ENCODE peak calls at places on chromosomes 1 and 21, in seven cellular contexts. C is HepG2, N is astrocyte of the spinal cord, J is adrenal gland, Z is IMR-90, L is stomach, D is cardiac muscle cell. I is an unnamed sample.

GRCh38 chr1:39898146-39898545 is 3.6 kb downstream of the MYCL start:
- DNase-seq in Z (no peak), J (no peak), N (no peak), D (no peak), L (no peak), C (no peak), I (no peak)

GRCh38 chr1:166350490-166350889 is 183.7 kb upstream of the FAM78B start:
- DNase-seq in D (no peak), J (no peak), N (no peak), Z (no peak), C (no peak), L (no peak), I (no peak)

GRCh38 chr1:33683913-33684312 is 180.0 kb upstream of the HMGB4 start:
- DNase-seq in L (no peak), N (peak), Z (no peak), J (no peak), D (no peak), C (no peak), I (no peak)

GRCh38 chr1:186424539-186424938 is 36.4 kb downstream of the PDC start:
- DNase-seq in C (no peak), L (no peak), J (no peak), D (no peak), Z (no peak), N (no peak), I (no peak)

GRCh38 chr1:100036718-100037664 is 67.2 kb downstream of the SLC35A3 start:
- DNase-seq in L (no peak), N (peak), J (no peak), Z (peak), D (peak), C (peak), I (peak)

GRCh38 chr1:52856026-52856425 is 13.5 kb downstream of the ZYG11A start:
- DNase-seq in L (no peak), N (no peak), Z (no peak), C (no peak), J (no peak), D (no peak), I (no peak)

GRCh38 chr1:156086256-156086662 is 4.0 kb upstream of the MEX3A start:
- DNase-seq in L (no peak), C (peak), D (peak), N (peak), Z (peak), J (no peak), I (peak)

GRCh38 chr1:248906741-248907661 is 966 bp downstream of the PGBD2 start:
- DNase-seq in Z (peak), N (no peak), J (no peak), D (no peak), C (peak), L (no peak), I (no peak)

GRCh38 chr1:58652351-58653184 is 47.3 kb downstream of the MYSM1 start:
- DNase-seq in J (peak), L (peak), D (peak), N (peak), Z (peak), C (peak), I (peak)

GRCh38 chr1:66317156-66317543 is 216.8 kb upstream of the SGIP1 start:
- DNase-seq in D (no peak), J (no peak), Z (no peak), N (no peak), C (no peak), L (no peak), I (no peak)

GRCh38 chr1:23790696-23791433 is at the start of gene LYPLA2:
- DNase-seq in N (peak), L (peak), C (peak), Z (peak), J (peak), D (peak), I (peak)

GRCh38 chr21:37829447-37829846 is 86.8 kb downstream of the KCNJ6 start:
- DNase-seq in Z (peak), J (peak), D (no peak), L (peak), C (peak), N (peak), I (peak)

GRCh38 chr1:210687582-210688279 is 359.0 kb downstream of the HHAT start:
- DNase-seq in C (no peak), L (no peak), D (no peak), Z (peak), N (peak), J (no peak), I (no peak)

GRCh38 chr1:153742411-153743142 is 14.7 kb downstream of the INTS3 start:
- DNase-seq in L (no peak), D (no peak), N (peak), C (peak), Z (peak), J (peak), I (peak)

GRCh38 chr1:31785020-31785946 is 21.1 kb upstream of the ADGRB2 start:
- DNase-seq in L (no peak), Z (no peak), J (peak), N (no peak), C (no peak), D (no peak), I (no peak)

GRCh38 chr1:173332026-173332425 is 124.9 kb upstream of the TNFSF4 start:
- DNase-seq in Z (peak), N (peak), D (no peak), L (no peak), J (no peak), C (no peak), I (peak)

GRCh38 chr1:93180723-93181613 is at the start of gene CCDC18:
- DNase-seq in C (peak), D (no peak), J (no peak), Z (peak), L (no peak), N (no peak), I (peak)

GRCh38 chr21:18493420-18493819 is 89.8 kb upstream of the TMPRSS15 start:
- DNase-seq in D (no peak), Z (no peak), N (peak), C (no peak), L (no peak), J (no peak), I (no peak)

GRCh38 chr1:55071477-55071876 is 32.1 kb downstream of the PCSK9 start:
- DNase-seq in D (peak), L (no peak), J (no peak), C (peak), Z (peak), N (peak), I (peak)

GRCh38 chr1:214441119-214441518 is 110.3 kb downstream of the PTPN14 start:
- DNase-seq in L (no peak), N (no peak), Z (peak), C (no peak), J (no peak), D (no peak), I (peak)

GRCh38 chr1:50603274-50604271 is 180.3 kb upstream of the DMRTA2 start:
- DNase-seq in N (peak), C (no peak), J (no peak), L (no peak), D (peak), Z (peak), I (peak)

GRCh38 chr1:183989078-183989577 is 48.4 kb downstream of the COLGALT2 start:
- DNase-seq in L (no peak), D (no peak), J (no peak), C (no peak), N (peak), Z (peak), I (peak)

GRCh38 chr1:203492486-203493130 is 1.3 kb upstream of the OPTC start:
- DNase-seq in L (no peak), N (no peak), J (no peak), C (no peak), D (no peak), Z (no peak), I (no peak)

GRCh38 chr1:184028854-184029623 is 8.5 kb downstream of the COLGALT2 start:
- DNase-seq in N (no peak), J (peak), D (peak), Z (no peak), C (peak), L (no peak), I (no peak)

GRCh38 chr1:62281922-62282555 is 37.2 kb downstream of the KANK4 start:
- DNase-seq in Z (no peak), C (no peak), J (no peak), L (no peak), D (no peak), N (no peak), I (no peak)

GRCh38 chr1:186763107-186763506 is 65.6 kb upstream of the PLA2G4A start:
- DNase-seq in Z (peak), L (no peak), J (no peak), C (no peak), D (no peak), N (peak), I (peak)

GRCh38 chr1:110750446-110751029 is 75.8 kb upstream of the KCNA3 start:
- DNase-seq in Z (no peak), D (no peak), L (no peak), J (no peak), N (no peak), C (no peak), I (no peak)

GRCh38 chr1:31364561-31365255 is 8.2 kb downstream of the FABP3 start:
- DNase-seq in N (peak), C (no peak), L (no peak), D (no peak), Z (no peak), J (no peak), I (no peak)

GRCh38 chr21:45421846-45422775 is 17.1 kb downstream of the COL18A1 start:
- DNase-seq in C (no peak), L (no peak), N (no peak), J (peak), Z (no peak), D (no peak), I (no peak)

GRCh38 chr1:66750578-66750977 is 1.7 kb upstream of the DYNLT5 start:
- DNase-seq in C (no peak), L (no peak), N (no peak), J (no peak), Z (no peak), D (no peak), I (no peak)

GRCh38 chr1:206714331-206715058 is 29.8 kb downstream of the MAPKAPK2 start:
- DNase-seq in D (no peak), Z (peak), J (peak), L (no peak), C (no peak), N (peak), I (no peak)

GRCh38 chr1:56532359-56532696 is 47.0 kb downstream of the PLPP3 start:
- DNase-seq in J (no peak), L (no peak), C (no peak), Z (peak), N (peak), D (no peak), I (peak)

GRCh38 chr1:216788671-216789070 is 65.4 kb upstream of the ESRRG start:
- DNase-seq in L (no peak), J (no peak), N (no peak), D (no peak), Z (no peak), C (no peak), I (no peak)

GRCh38 chr1:95578462-95578861 is 344.5 kb downstream of the RWDD3 start:
- DNase-seq in J (no peak), N (no peak), C (no peak), D (no peak), Z (no peak), L (no peak), I (no peak)

GRCh38 chr1:37930246-37931142 is 16.4 kb downstream of the INPP5B start:
- DNase-seq in D (peak), Z (peak), J (no peak), C (peak), N (no peak), L (no peak), I (no peak)

GRCh38 chr1:147091801-147092200 is 80.5 kb downstream of the PRKAB2 start:
- DNase-seq in C (no peak), Z (no peak), D (no peak), J (no peak), L (no peak), N (no peak), I (no peak)

GRCh38 chr1:231806623-231807470 is 180.3 kb downstream of the DISC1 start:
- DNase-seq in D (peak), Z (peak), C (peak), N (no peak), J (peak), L (peak), I (peak)

GRCh38 chr1:204854286-204854685 is 16.4 kb upstream of the NFASC start:
- DNase-seq in D (no peak), L (no peak), Z (no peak), N (no peak), C (no peak), J (no peak), I (no peak)

GRCh38 chr21:44087426-44088400 is 19.5 kb upstream of the PWP2 start:
- DNase-seq in N (no peak), L (peak), J (peak), D (no peak), C (no peak), Z (no peak), I (no peak)

GRCh38 chr1:67468066-67468718 is 38.0 kb upstream of the SERBP1 start:
- DNase-seq in Z (no peak), D (no peak), J (no peak), L (no peak), C (no peak), N (no peak), I (peak)

DNA sequence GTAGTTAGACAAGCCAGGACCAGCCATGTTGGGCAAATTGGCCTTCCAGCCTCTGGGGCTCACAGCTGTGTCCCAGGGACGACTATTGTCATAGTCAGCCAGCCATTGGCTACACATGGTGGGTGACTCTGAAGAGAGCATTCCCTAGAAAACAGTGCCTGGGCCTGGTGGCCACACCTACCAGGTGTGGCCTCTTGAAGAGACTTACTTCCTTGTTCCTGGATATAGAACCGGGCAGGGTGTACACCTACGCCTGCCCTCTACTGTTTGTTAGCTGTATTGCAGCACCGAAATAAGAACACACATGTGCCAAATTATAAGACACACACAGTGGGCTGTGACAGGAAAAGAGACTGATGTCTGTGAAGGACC is 134.6 kb upstream of the ARHGEF16 start:
- DNase-seq in D (peak), L (peak), C (peak), Z (peak), J (peak), N (peak), I (peak)
- TF ChIP-seq CTCF in D (peak), L (peak), C (peak), Z (peak), J (peak), N (peak), I (peak)

GRCh38 chr1:85656256-85656655 is 52.0 kb downstream of the ZNHIT6 start:
- DNase-seq in J (no peak), D (no peak), L (no peak), C (no peak), Z (peak), N (peak), I (peak)
- H3K4me3 ChIP-seq in J (no peak), D (no peak), L (no peak), C (no peak), Z (no peak), N (no peak), I (no peak)

DNA sequence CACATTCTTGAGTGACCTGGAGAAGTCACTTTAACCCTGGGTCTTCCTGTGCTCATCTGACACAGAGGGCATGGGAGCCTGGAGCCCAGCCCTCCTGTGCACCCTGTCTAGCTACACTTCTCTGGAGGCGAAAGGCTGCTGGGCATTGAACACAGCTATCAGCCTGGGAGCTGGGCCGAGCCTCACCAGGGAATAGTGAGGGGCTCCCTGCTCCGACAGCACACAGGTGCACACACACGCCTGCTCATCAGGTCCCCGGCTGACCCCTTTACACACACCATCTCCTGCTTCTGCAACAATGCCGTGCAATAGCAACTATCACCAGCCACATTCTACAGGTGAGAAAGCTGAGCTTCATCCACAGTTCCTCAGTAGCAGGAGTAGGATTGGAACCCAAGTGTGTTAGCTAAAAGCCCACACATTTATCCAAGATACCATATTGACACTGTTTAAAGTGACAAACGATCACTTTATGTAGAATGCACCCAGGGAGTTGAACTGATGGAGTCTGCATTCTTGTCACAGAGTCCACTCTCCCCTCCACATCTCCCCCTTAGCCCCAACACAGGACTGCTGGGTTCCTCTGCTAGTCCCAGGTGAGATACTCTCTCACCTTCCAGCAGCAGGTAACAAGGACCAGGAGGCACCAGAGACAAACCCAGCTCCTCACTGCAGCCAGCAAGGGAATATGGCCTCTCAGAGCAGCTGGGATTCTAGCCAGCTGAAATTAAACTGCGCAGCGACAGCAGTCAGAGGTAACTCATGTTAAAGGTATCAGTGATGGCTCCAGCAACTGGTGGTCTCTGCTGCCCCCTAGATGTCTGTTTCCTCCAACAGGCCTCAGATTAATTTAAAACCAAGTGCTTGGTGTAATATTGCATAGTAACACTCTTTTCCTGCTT is 18.3 kb upstream of the CAPN8 start:
- DNase-seq in D (peak), J (peak), L (peak), C (no peak), Z (peak), N (peak), I (peak)
- TF ChIP-seq CTCF in D (peak), J (peak), L (no peak), C (peak), Z (peak), N (peak), I (peak)

GRCh38 chr1:34983700-34984355 is 1.3 kb downstream of the TMEM35B start:
- DNase-seq in N (no peak), J (no peak), C (peak), Z (peak), D (peak), L (no peak), I (peak)
- H3K4me3 ChIP-seq in N (peak), J (no peak), C (peak), Z (peak), D (peak), L (peak), I (peak)

GRCh38 chr1:167926486-167926997 is 9.9 kb upstream of the DCAF6 start:
- DNase-seq in J (no peak), Z (no peak), D (no peak), L (peak), N (no peak), C (peak), I (no peak)
- TF ChIP-seq CTCF in J (no peak), Z (no peak), D (peak), L (no peak), N (no peak), C (peak), I (no peak)

GRCh38 chr1:167912294-167912693 is 1.6 kb downstream of the ADCY10 start:
- DNase-seq in N (no peak), Z (no peak), D (no peak), J (no peak), C (no peak), L (no peak), I (no peak)
- H3K4me3 ChIP-seq in N (no peak), Z (no peak), D (no peak), J (no peak), C (no peak), L (no peak), I (no peak)

GRCh38 chr21:42042651-42043050 is 28.5 kb upstream of the UMODL1 start:
- DNase-seq in C (no peak), D (no peak), L (no peak), J (no peak), Z (no peak), N (no peak), I (no peak)

GRCh38 chr21:42043201-42043895 is 27.8 kb upstream of the UMODL1 start:
- DNase-seq in D (no peak), C (no peak), Z (no peak), L (no peak), N (no peak), J (no peak), I (no peak)

GRCh38 chr21:42041711-42042110 is 29.4 kb upstream of the UMODL1 start:
- DNase-seq in L (no peak), D (no peak), C (no peak), Z (no peak), N (no peak), J (no peak), I (no peak)

GRCh38 chr21:42044871-42045495 is 26.1 kb upstream of the UMODL1 start:
- DNase-seq in L (no peak), N (no peak), J (no peak), D (no peak), C (no peak), Z (no peak), I (no peak)

GRCh38 chr21:42043961-42044360 is 27.2 kb upstream of the UMODL1 start:
- DNase-seq in D (no peak), L (no peak), J (no peak), C (no peak), N (no peak), Z (no peak), I (no peak)
- TF ChIP-seq CTCF in D (no peak), L (no peak), J (no peak), C (no peak), N (no peak), Z (no peak), I (no peak)

DNA sequence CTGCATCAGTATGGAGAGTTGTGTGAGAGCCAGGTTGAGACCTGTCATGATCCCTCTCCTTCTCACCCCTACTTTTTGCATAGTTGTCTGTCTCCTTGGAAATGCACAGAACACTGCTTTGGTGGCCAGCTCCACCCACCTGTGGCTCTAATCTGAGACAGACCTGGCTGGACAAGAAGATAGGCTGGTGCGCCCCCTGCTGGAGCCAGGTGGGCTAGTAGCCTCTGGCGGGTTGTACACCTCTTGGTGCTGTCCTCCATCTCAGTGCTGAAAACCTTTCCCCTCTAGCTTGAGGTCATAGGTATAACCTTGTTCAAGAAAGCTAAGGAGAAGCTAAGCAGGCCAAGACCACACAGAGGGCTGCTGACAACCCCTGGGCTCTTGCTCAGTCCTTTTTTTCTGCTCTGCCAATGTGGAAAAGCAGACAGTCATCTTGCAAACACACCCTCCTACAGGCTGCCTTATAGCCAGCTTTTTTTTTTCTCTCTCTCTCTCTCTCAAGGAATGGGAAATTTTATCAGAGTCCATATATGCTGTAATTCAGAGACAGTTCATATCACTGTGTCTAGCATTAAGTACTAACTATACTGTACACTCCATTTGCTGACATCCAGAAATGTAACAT is 58.8 kb upstream of the SPATA6 start:
- DNase-seq in Z (peak), C (peak), J (peak), D (peak), L (peak), N (peak), I (peak)
- H3K4me3 ChIP-seq in Z (no peak), C (no peak), J (no peak), D (no peak), L (no peak), N (no peak), I (no peak)

GRCh38 chr1:222791006-222791710 is 23.7 kb upstream of the DISP1 start:
- DNase-seq in J (no peak), Z (peak), L (no peak), C (no peak), N (no peak), D (no peak), I (peak)

GRCh38 chr1:222792744-222793143 is 22.1 kb upstream of the DISP1 start:
- DNase-seq in J (no peak), L (no peak), D (peak), N (peak), Z (peak), C (no peak), I (peak)

GRCh38 chr1:222798111-222798510 is 16.7 kb upstream of the DISP1 start:
- DNase-seq in Z (peak), J (no peak), C (peak), D (no peak), L (no peak), N (peak), I (peak)

GRCh38 chr1:222798975-222799374 is 15.9 kb upstream of the DISP1 start:
- DNase-seq in Z (no peak), D (no peak), L (no peak), C (no peak), N (no peak), J (no peak), I (no peak)

GRCh38 chr1:222794656-222795474 is 20.0 kb upstream of the DISP1 start:
- DNase-seq in J (no peak), L (peak), N (no peak), C (no peak), Z (no peak), D (no peak), I (no peak)
- TF ChIP-seq CTCF in J (no peak), L (no peak), N (peak), C (peak), Z (peak), D (no peak), I (peak)